ENCODE peak calls at places on chromosomes 11 and 22, in four cellular contexts. M, K, X and A are unnamed samples.

GRCh38 chr11:75388386-75389275 is 10.7 kb upstream of the RPS3 start:
- DNase-seq in M (peak; percentile 64), K (peak; percentile 87), X (peak; percentile 56), A (peak; percentile 62)

GRCh38 chr11:91804057-91804456 is 420.6 kb upstream of the FAT3 start:
- DNase-seq in M (no peak), X (no peak), K (no peak), A (no peak)

GRCh38 chr22:49412236-49412635 is 415.4 kb downstream of the BRD1 start:
- DNase-seq in K (no peak), M (no peak), X (no peak), A (no peak)

GRCh38 chr11:120612363-120613263 is 101.1 kb downstream of the GRIK4 start:
- DNase-seq in X (no peak), K (no peak), M (no peak), A (no peak)

GRCh38 chr11:28738549-28738948 is 630.4 kb downstream of the METTL15 start:
- DNase-seq in X (no peak), K (no peak), M (no peak), A (no peak)

GRCh38 chr11:45079943-45080719 is 66.3 kb upstream of the PRDM11 start:
- DNase-seq in M (no peak), K (no peak), X (no peak), A (no peak)

GRCh38 chr11:96287796-96288439 is 55.1 kb downstream of the MAML2 start:
- DNase-seq in M (no peak), K (no peak), X (no peak), A (no peak)

GRCh38 chr11:2301631-2302272 is at the start of the genes C11orf21 and TSPAN32:
- DNase-seq in X (peak; percentile 38), M (no peak), K (no peak), A (no peak)

GRCh38 chr11:6283453-6284023 is 23.9 kb downstream of the CCKBR start:
- DNase-seq in X (no peak), K (no peak), M (no peak), A (no peak)

GRCh38 chr22:50469377-50470305 is 5.2 kb downstream of the SBF1 start:
- DNase-seq in X (peak; percentile 83), M (no peak), K (no peak), A (no peak)

GRCh38 chr11:1242289-1242688 is 19.4 kb downstream of the MUC5B start:
- DNase-seq in K (no peak), X (no peak), M (no peak), A (no peak)

GRCh38 chr11:72224587-72225410 is at the start of gene INPPL1:
- DNase-seq in K (no peak), X (no peak), M (no peak), A (peak; percentile 63)